ENCODE peak calls at places on chromosomes 2 and 18, in ten cellular contexts. One of them, this sample, is unnamed.

GRCh38 chr18:2910751-2911425 is 64.1 kb downstream of the EMILIN2 start:
- DNase-seq in prostate gland: no peak
- DNase-seq in GM12864: no peak
- DNase-seq in A549: no peak
- DNase-seq in CD4-positive, alpha-beta T cell: no peak
- DNase-seq in tibial artery: no peak
- DNase-seq in heart left ventricle: no peak
- DNase-seq in cardiac fibroblast: no peak
- DNase-seq in nephron progenitor cell: no peak
- DNase-seq in fibroblast of villous mesenchyme: no peak
- DNase-seq in this sample: no peak

GRCh38 chr2:211930331-211930730 is 608.3 kb downstream of the ERBB4 start:
- DNase-seq in tibial artery: no peak
- DNase-seq in cardiac fibroblast: no peak
- DNase-seq in nephron progenitor cell: no peak
- DNase-seq in prostate gland: no peak
- DNase-seq in A549: no peak
- DNase-seq in heart left ventricle: no peak
- DNase-seq in CD4-positive, alpha-beta T cell: no peak
- DNase-seq in fibroblast of villous mesenchyme: no peak
- DNase-seq in GM12864: peak
- DNase-seq in this sample: peak

GRCh38 chr2:3726511-3726910 is 23.1 kb downstream of the DCDC2C start:
- DNase-seq in nephron progenitor cell: no peak
- DNase-seq in cardiac fibroblast: no peak
- DNase-seq in GM12864: no peak
- DNase-seq in heart left ventricle: no peak
- DNase-seq in tibial artery: no peak
- DNase-seq in CD4-positive, alpha-beta T cell: no peak
- DNase-seq in prostate gland: no peak
- DNase-seq in fibroblast of villous mesenchyme: no peak
- DNase-seq in A549: no peak
- DNase-seq in this sample: no peak

GRCh38 chr2:102005989-102006885 is 14.5 kb downstream of the IL1R2 start:
- DNase-seq in prostate gland: peak
- DNase-seq in A549: peak
- DNase-seq in heart left ventricle: no peak
- DNase-seq in fibroblast of villous mesenchyme: peak
- DNase-seq in tibial artery: no peak
- DNase-seq in GM12864: no peak
- DNase-seq in CD4-positive, alpha-beta T cell: no peak
- DNase-seq in nephron progenitor cell: peak
- DNase-seq in cardiac fibroblast: peak
- DNase-seq in this sample: peak

GRCh38 chr18:39675358-39675757 is 2109.8 kb upstream of the CELF4 start:
- DNase-seq in heart left ventricle: no peak
- DNase-seq in GM12864: no peak
- DNase-seq in nephron progenitor cell: no peak
- DNase-seq in cardiac fibroblast: peak
- DNase-seq in A549: no peak
- DNase-seq in prostate gland: no peak
- DNase-seq in CD4-positive, alpha-beta T cell: no peak
- DNase-seq in fibroblast of villous mesenchyme: peak
- DNase-seq in tibial artery: no peak
- DNase-seq in this sample: no peak

GRCh38 chr2:72138011-72138881 is 9.4 kb downstream of the CYP26B1 start:
- DNase-seq in prostate gland: no peak
- DNase-seq in cardiac fibroblast: no peak
- DNase-seq in CD4-positive, alpha-beta T cell: no peak
- DNase-seq in heart left ventricle: peak
- DNase-seq in A549: peak
- DNase-seq in fibroblast of villous mesenchyme: no peak
- DNase-seq in tibial artery: no peak
- DNase-seq in nephron progenitor cell: no peak
- DNase-seq in GM12864: no peak
- DNase-seq in this sample: no peak

GRCh38 chr2:235229236-235229635 is 264.6 kb upstream of the AGAP1 start:
- DNase-seq in GM12864: no peak
- DNase-seq in prostate gland: no peak
- DNase-seq in nephron progenitor cell: no peak
- DNase-seq in tibial artery: no peak
- DNase-seq in heart left ventricle: no peak
- DNase-seq in A549: no peak
- DNase-seq in fibroblast of villous mesenchyme: no peak
- DNase-seq in cardiac fibroblast: no peak
- DNase-seq in CD4-positive, alpha-beta T cell: no peak
- DNase-seq in this sample: no peak

GRCh38 chr2:109563294-109563693 is 50.5 kb downstream of the SEPTIN10 start:
- DNase-seq in tibial artery: no peak
- DNase-seq in fibroblast of villous mesenchyme: no peak
- DNase-seq in nephron progenitor cell: no peak
- DNase-seq in heart left ventricle: no peak
- DNase-seq in A549: no peak
- DNase-seq in cardiac fibroblast: no peak
- DNase-seq in CD4-positive, alpha-beta T cell: no peak
- DNase-seq in prostate gland: no peak
- DNase-seq in GM12864: no peak
- DNase-seq in this sample: no peak

GRCh38 chr18:8960740-8961657 is 141.5 kb upstream of the NDUFV2 start:
- DNase-seq in tibial artery: no peak
- DNase-seq in cardiac fibroblast: peak
- DNase-seq in GM12864: no peak
- DNase-seq in prostate gland: no peak
- DNase-seq in CD4-positive, alpha-beta T cell: no peak
- DNase-seq in A549: peak
- DNase-seq in heart left ventricle: no peak
- DNase-seq in fibroblast of villous mesenchyme: no peak
- DNase-seq in nephron progenitor cell: no peak
- DNase-seq in this sample: no peak

GRCh38 chr2:28175028-28175427 is 217.6 kb upstream of the FOSL2 start:
- DNase-seq in nephron progenitor cell: no peak
- DNase-seq in A549: no peak
- DNase-seq in cardiac fibroblast: no peak
- DNase-seq in prostate gland: no peak
- DNase-seq in CD4-positive, alpha-beta T cell: no peak
- DNase-seq in tibial artery: no peak
- DNase-seq in GM12864: no peak
- DNase-seq in heart left ventricle: no peak
- DNase-seq in fibroblast of villous mesenchyme: no peak
- DNase-seq in this sample: no peak

GRCh38 chr2:112794131-112794733 is 9.9 kb upstream of the IL1A start:
- DNase-seq in nephron progenitor cell: no peak
- DNase-seq in GM12864: peak
- DNase-seq in fibroblast of villous mesenchyme: peak
- DNase-seq in CD4-positive, alpha-beta T cell: no peak
- DNase-seq in prostate gland: peak
- DNase-seq in tibial artery: peak
- DNase-seq in A549: peak
- DNase-seq in heart left ventricle: no peak
- DNase-seq in cardiac fibroblast: peak
- DNase-seq in this sample: peak

GRCh38 chr2:70775148-70775547 is 7.1 kb upstream of the ADD2 start:
- DNase-seq in prostate gland: no peak
- DNase-seq in nephron progenitor cell: no peak
- DNase-seq in GM12864: no peak
- DNase-seq in CD4-positive, alpha-beta T cell: no peak
- DNase-seq in fibroblast of villous mesenchyme: no peak
- DNase-seq in tibial artery: no peak
- DNase-seq in cardiac fibroblast: no peak
- DNase-seq in heart left ventricle: no peak
- DNase-seq in A549: no peak
- DNase-seq in this sample: no peak

GRCh38 chr2:162457021-162457420 is 113.1 kb downstream of the GCA start:
- DNase-seq in CD4-positive, alpha-beta T cell: no peak
- DNase-seq in A549: no peak
- DNase-seq in heart left ventricle: no peak
- DNase-seq in fibroblast of villous mesenchyme: no peak
- DNase-seq in GM12864: no peak
- DNase-seq in prostate gland: no peak
- DNase-seq in cardiac fibroblast: no peak
- DNase-seq in nephron progenitor cell: no peak
- DNase-seq in tibial artery: no peak
- DNase-seq in this sample: no peak

GRCh38 chr18:48767090-48767670 is 183.6 kb downstream of the SMAD7 start:
- DNase-seq in heart left ventricle: no peak
- DNase-seq in A549: no peak
- DNase-seq in cardiac fibroblast: peak
- DNase-seq in prostate gland: no peak
- DNase-seq in CD4-positive, alpha-beta T cell: no peak
- DNase-seq in nephron progenitor cell: peak
- DNase-seq in tibial artery: no peak
- DNase-seq in GM12864: no peak
- DNase-seq in fibroblast of villous mesenchyme: peak
- DNase-seq in this sample: no peak

GRCh38 chr18:57737661-57738060 is 65.5 kb downstream of the ATP8B1 start:
- DNase-seq in A549: peak
- DNase-seq in tibial artery: peak
- DNase-seq in fibroblast of villous mesenchyme: peak
- DNase-seq in prostate gland: peak
- DNase-seq in CD4-positive, alpha-beta T cell: no peak
- DNase-seq in nephron progenitor cell: no peak
- DNase-seq in GM12864: no peak
- DNase-seq in heart left ventricle: peak
- DNase-seq in cardiac fibroblast: peak
- DNase-seq in this sample: no peak

GRCh38 chr2:128606837-128607236 is 288.2 kb upstream of the HS6ST1 start:
- DNase-seq in A549: no peak
- DNase-seq in tibial artery: no peak
- DNase-seq in prostate gland: no peak
- DNase-seq in GM12864: no peak
- DNase-seq in CD4-positive, alpha-beta T cell: no peak
- DNase-seq in fibroblast of villous mesenchyme: no peak
- DNase-seq in nephron progenitor cell: no peak
- DNase-seq in heart left ventricle: peak
- DNase-seq in cardiac fibroblast: no peak
- DNase-seq in this sample: no peak

GRCh38 chr2:128605931-128606330 is 287.3 kb upstream of the HS6ST1 start:
- DNase-seq in cardiac fibroblast: no peak
- DNase-seq in nephron progenitor cell: no peak
- DNase-seq in heart left ventricle: peak
- DNase-seq in A549: no peak
- DNase-seq in prostate gland: no peak
- DNase-seq in fibroblast of villous mesenchyme: no peak
- DNase-seq in tibial artery: no peak
- DNase-seq in GM12864: no peak
- DNase-seq in CD4-positive, alpha-beta T cell: no peak
- DNase-seq in this sample: no peak

GRCh38 chr2:128607440-128607839 is 288.8 kb upstream of the HS6ST1 start:
- DNase-seq in tibial artery: no peak
- DNase-seq in heart left ventricle: peak
- DNase-seq in A549: no peak
- DNase-seq in GM12864: no peak
- DNase-seq in cardiac fibroblast: no peak
- DNase-seq in nephron progenitor cell: no peak
- DNase-seq in fibroblast of villous mesenchyme: no peak
- DNase-seq in prostate gland: no peak
- DNase-seq in CD4-positive, alpha-beta T cell: no peak
- DNase-seq in this sample: no peak

GRCh38 chr2:128608911-128609880 is 290.5 kb upstream of the HS6ST1 start:
- DNase-seq in A549: no peak
- DNase-seq in CD4-positive, alpha-beta T cell: no peak
- DNase-seq in cardiac fibroblast: no peak
- DNase-seq in fibroblast of villous mesenchyme: no peak
- DNase-seq in nephron progenitor cell: no peak
- DNase-seq in prostate gland: no peak
- DNase-seq in heart left ventricle: peak
- DNase-seq in tibial artery: no peak
- DNase-seq in GM12864: no peak
- DNase-seq in this sample: no peak

GRCh38 chr2:128607981-128608506 is 289.4 kb upstream of the HS6ST1 start:
- DNase-seq in prostate gland: no peak
- DNase-seq in A549: no peak
- DNase-seq in heart left ventricle: peak
- DNase-seq in nephron progenitor cell: no peak
- DNase-seq in tibial artery: no peak
- DNase-seq in cardiac fibroblast: no peak
- DNase-seq in GM12864: no peak
- DNase-seq in CD4-positive, alpha-beta T cell: no peak
- DNase-seq in fibroblast of villous mesenchyme: no peak
- DNase-seq in this sample: no peak
- TF ChIP-seq CTCF in prostate gland: no peak
- TF ChIP-seq CTCF in A549: no peak
- TF ChIP-seq CTCF in heart left ventricle: no peak
- TF ChIP-seq CTCF in nephron progenitor cell: no peak
- TF ChIP-seq CTCF in tibial artery: no peak
- TF ChIP-seq CTCF in cardiac fibroblast: no peak
- TF ChIP-seq CTCF in GM12864: no peak
- TF ChIP-seq CTCF in CD4-positive, alpha-beta T cell: no peak
- TF ChIP-seq CTCF in fibroblast of villous mesenchyme: no peak
- TF ChIP-seq CTCF in this sample: no peak

DNA sequence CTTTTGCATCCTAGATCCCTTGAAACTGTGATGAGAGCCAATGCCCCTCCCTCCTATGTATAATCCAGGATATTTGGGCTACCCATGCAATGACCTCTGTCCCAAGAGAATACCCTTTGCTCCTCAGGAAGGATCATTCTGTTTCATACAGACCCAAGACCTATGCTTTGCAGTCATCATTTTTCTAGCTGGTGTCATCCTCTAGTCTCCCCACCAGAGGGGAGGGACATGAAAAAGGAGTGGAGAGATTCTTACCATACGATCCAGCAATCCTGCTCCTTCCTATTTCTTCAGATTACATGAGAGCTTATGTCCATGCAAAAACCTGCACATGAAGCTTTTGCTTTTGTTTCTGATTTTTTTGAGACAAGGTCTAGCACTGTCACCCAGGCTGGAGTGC is 13.8 kb upstream of the GIGYF2 start:
- DNase-seq in prostate gland: no peak
- DNase-seq in nephron progenitor cell: no peak
- DNase-seq in tibial artery: no peak
- DNase-seq in CD4-positive, alpha-beta T cell: no peak
- DNase-seq in heart left ventricle: no peak
- DNase-seq in cardiac fibroblast: no peak
- DNase-seq in fibroblast of villous mesenchyme: no peak
- DNase-seq in GM12864: no peak
- DNase-seq in A549: no peak
- DNase-seq in this sample: no peak
- TF ChIP-seq CTCF in prostate gland: no peak
- TF ChIP-seq CTCF in nephron progenitor cell: no peak
- TF ChIP-seq CTCF in tibial artery: no peak
- TF ChIP-seq CTCF in CD4-positive, alpha-beta T cell: no peak
- TF ChIP-seq CTCF in heart left ventricle: no peak
- TF ChIP-seq CTCF in cardiac fibroblast: no peak
- TF ChIP-seq CTCF in fibroblast of villous mesenchyme: no peak
- TF ChIP-seq CTCF in GM12864: no peak
- TF ChIP-seq CTCF in A549: no peak
- TF ChIP-seq CTCF in this sample: no peak

GRCh38 chr2:83827618-83828017 is 631.5 kb downstream of the SUCLG1 start:
- DNase-seq in tibial artery: no peak
- DNase-seq in fibroblast of villous mesenchyme: no peak
- DNase-seq in A549: no peak
- DNase-seq in heart left ventricle: no peak
- DNase-seq in prostate gland: no peak
- DNase-seq in GM12864: no peak
- DNase-seq in cardiac fibroblast: no peak
- DNase-seq in CD4-positive, alpha-beta T cell: no peak
- DNase-seq in nephron progenitor cell: no peak
- DNase-seq in this sample: no peak
- TF ChIP-seq CTCF in tibial artery: no peak
- TF ChIP-seq CTCF in fibroblast of villous mesenchyme: no peak
- TF ChIP-seq CTCF in A549: no peak
- TF ChIP-seq CTCF in heart left ventricle: no peak
- TF ChIP-seq CTCF in prostate gland: no peak
- TF ChIP-seq CTCF in GM12864: no peak
- TF ChIP-seq CTCF in cardiac fibroblast: no peak
- TF ChIP-seq CTCF in CD4-positive, alpha-beta T cell: no peak
- TF ChIP-seq CTCF in nephron progenitor cell: peak
- TF ChIP-seq CTCF in this sample: no peak

GRCh38 chr2:68426885-68427579 is 40.1 kb downstream of the FBXO48 start:
- DNase-seq in cardiac fibroblast: no peak
- DNase-seq in fibroblast of villous mesenchyme: peak
- DNase-seq in GM12864: no peak
- DNase-seq in tibial artery: no peak
- DNase-seq in prostate gland: no peak
- DNase-seq in nephron progenitor cell: no peak
- DNase-seq in heart left ventricle: no peak
- DNase-seq in A549: peak
- DNase-seq in CD4-positive, alpha-beta T cell: no peak
- DNase-seq in this sample: no peak
- TF ChIP-seq CTCF in cardiac fibroblast: no peak
- TF ChIP-seq CTCF in fibroblast of villous mesenchyme: no peak
- TF ChIP-seq CTCF in GM12864: no peak
- TF ChIP-seq CTCF in tibial artery: no peak
- TF ChIP-seq CTCF in prostate gland: no peak
- TF ChIP-seq CTCF in nephron progenitor cell: no peak
- TF ChIP-seq CTCF in heart left ventricle: no peak
- TF ChIP-seq CTCF in A549: no peak
- TF ChIP-seq CTCF in CD4-positive, alpha-beta T cell: no peak
- TF ChIP-seq CTCF in this sample: no peak

This sample was measured in GM13976.